ENCODE peak calls at places on chromosomes 3 and 15, in five cellular contexts. One of them, this sample, is unnamed.

GRCh38 chr3:46900007-46900292 is 22.4 kb downstream of the PTH1R start:
- DNase-seq in fibroblast of lung: no peak
- DNase-seq in NCI-H2081: peak; percentile 74
- DNase-seq in BE2C: no peak
- DNase-seq in fibroblast of the conjunctiva: no peak
- DNase-seq in this sample: peak; percentile 17

GRCh38 chr15:86553116-86553515 is 473.4 kb downstream of the AGBL1 start:
- DNase-seq in BE2C: no peak
- DNase-seq in fibroblast of lung: no peak
- DNase-seq in NCI-H2081: no peak
- DNase-seq in fibroblast of the conjunctiva: no peak
- DNase-seq in this sample: no peak

GRCh38 chr3:25542571-25543039 is 114.5 kb downstream of the RARB start:
- DNase-seq in NCI-H2081: no peak
- DNase-seq in fibroblast of the conjunctiva: no peak
- DNase-seq in fibroblast of lung: no peak
- DNase-seq in BE2C: no peak
- DNase-seq in this sample: no peak

GRCh38 chr3:113255854-113256615 is 44.7 kb downstream of the BOC start:
- DNase-seq in fibroblast of lung: no peak
- DNase-seq in fibroblast of the conjunctiva: no peak
- DNase-seq in NCI-H2081: no peak
- DNase-seq in BE2C: no peak
- DNase-seq in this sample: no peak

GRCh38 chr3:143627336-143627735 is 220.9 kb downstream of the SLC9A9 start:
- DNase-seq in fibroblast of lung: peak; percentile 56
- DNase-seq in NCI-H2081: no peak
- DNase-seq in fibroblast of the conjunctiva: peak; percentile 36
- DNase-seq in BE2C: no peak
- DNase-seq in this sample: no peak

GRCh38 chr15:69976366-69976994 is 121.2 kb downstream of the TLE3 start:
- DNase-seq in NCI-H2081: no peak
- DNase-seq in fibroblast of lung: peak; percentile 34
- DNase-seq in fibroblast of the conjunctiva: no peak
- DNase-seq in BE2C: no peak
- DNase-seq in this sample: no peak

GRCh38 chr3:106025151-106025722 is 156.4 kb upstream of the CBLB start:
- DNase-seq in fibroblast of the conjunctiva: no peak
- DNase-seq in fibroblast of lung: peak; percentile 10
- DNase-seq in NCI-H2081: peak; percentile 67
- DNase-seq in BE2C: no peak
- DNase-seq in this sample: peak; percentile 16

GRCh38 chr3:193391902-193392301 is 13.3 kb upstream of the ATP13A5 start:
- DNase-seq in BE2C: no peak
- DNase-seq in fibroblast of lung: peak; percentile 89
- DNase-seq in NCI-H2081: peak; percentile 29
- DNase-seq in fibroblast of the conjunctiva: no peak
- DNase-seq in this sample: no peak

GRCh38 chr15:95284487-95284886 is 1046.0 kb upstream of the NR2F2 start:
- DNase-seq in NCI-H2081: no peak
- DNase-seq in fibroblast of the conjunctiva: no peak
- DNase-seq in BE2C: no peak
- DNase-seq in fibroblast of lung: no peak
- DNase-seq in this sample: no peak

GRCh38 chr15:92100751-92101150 is 247.2 kb downstream of the SLCO3A1 start:
- DNase-seq in BE2C: no peak
- DNase-seq in NCI-H2081: no peak
- DNase-seq in fibroblast of the conjunctiva: no peak
- DNase-seq in fibroblast of lung: no peak
- DNase-seq in this sample: no peak